ENCODE peak calls at places on chromosomes 13 and 19, in four cellular contexts. A, R, G and J are unnamed samples. For H3K4me1, the result is how much of the 10 kb centered on the place peaks cover.

GRCh38 chr13:35690546-35690945 is 214.1 kb upstream of the MAB21L1 start:
- DNase-seq in A (no peak), R (peak), G (no peak), J (peak)

GRCh38 chr19:52336976-52337375 is 933 bp downstream of the ZNF610 start:
- DNase-seq in G (no peak), R (peak), A (no peak), J (no peak)

GRCh38 chr19:54138777-54139256 is 1.3 kb downstream of the CNOT3 start:
- DNase-seq in A (no peak), G (no peak), R (no peak), J (no peak)

GRCh38 chr13:112065521-112065866 is 1.5 kb upstream of the SOX1 start:
- DNase-seq in R (no peak), A (no peak), G (no peak), J (no peak)

GRCh38 chr13:33743438-33744368 is 74.2 kb upstream of the RFC3 start:
- DNase-seq in R (no peak), A (no peak), G (no peak), J (no peak)

GRCh38 chr19:49858591-49858985 is 7.6 kb downstream of the PTOV1 start:
- DNase-seq in G (no peak), A (no peak), R (no peak), J (no peak)

GRCh38 chr19:38898788-38899446 is 501 bp downstream of the SIRT2 start:
- DNase-seq in R (peak), G (peak), A (no peak), J (peak)

GRCh38 chr19:4058696-4059492 is 7.8 kb downstream of the ZBTB7A start:
- DNase-seq in R (no peak), A (no peak), G (no peak), J (no peak)

GRCh38 chr19:46068345-46069258 is 27.8 kb upstream of the IGFL4 start:
- DNase-seq in G (peak), A (no peak), R (peak), J (peak)

GRCh38 chr13:105334211-105334610 is 1201.3 kb downstream of the EFNB2 start:
- DNase-seq in R (peak), G (no peak), A (no peak), J (no peak)

GRCh38 chr19:48283908-48284307 is 14.0 kb downstream of the ZNF114 start:
- DNase-seq in R (peak), G (no peak), A (no peak), J (no peak)

GRCh38 chr19:7540761-7541480 is 5.4 kb downstream of the PNPLA6 start:
- DNase-seq in G (no peak), A (no peak), R (no peak), J (no peak)

GRCh38 chr13:112680741-112681360 is 9.0 kb upstream of the ATP11A start:
- DNase-seq in R (no peak), G (no peak), A (no peak), J (no peak)

GRCh38 chr13:94006271-94006670 is 473.2 kb downstream of the DCT start:
- DNase-seq in G (no peak), R (no peak), A (no peak), J (no peak)

GRCh38 chr13:113627136-113627535 is 30.9 kb downstream of the ATP4B start:
- DNase-seq in A (no peak), G (no peak), R (no peak), J (no peak)

GRCh38 chr19:29560313-29561075 is 34.7 kb downstream of the VSTM2B start:
- DNase-seq in A (no peak), G (no peak), R (no peak), J (no peak)

GRCh38 chr13:38223093-38223492 is 126.6 kb upstream of the UFM1 start:
- DNase-seq in G (no peak), R (peak), A (no peak), J (no peak)

GRCh38 chr13:33793726-33794125 is 24.2 kb upstream of the RFC3 start:
- DNase-seq in R (no peak), A (no peak), G (no peak), J (no peak)

GRCh38 chr13:62014299-62014698 is 598.6 kb upstream of the PCDH20 start:
- DNase-seq in A (no peak), R (peak), G (peak), J (no peak)

GRCh38 chr19:13127811-13128575 is 9.9 kb downstream of the NACC1 start:
- DNase-seq in R (no peak), A (no peak), G (no peak), J (no peak)

GRCh38 chr13:113633485-113633873 is 24.5 kb downstream of the ATP4B start:
- DNase-seq in G (no peak), R (no peak), A (no peak), J (no peak)

GRCh38 chr19:48858984-48859710 is 9.3 kb downstream of the PLEKHA4 start:
- DNase-seq in A (no peak), G (no peak), R (no peak), J (no peak)

GRCh38 chr19:44876930-44877530 is 14.0 kb upstream of the TOMM40 start:
- DNase-seq in R (no peak), G (no peak), A (no peak), J (no peak)

GRCh38 chr19:18674616-18675015 is 8.9 kb upstream of the CRTC1 start:
- DNase-seq in G (no peak), A (peak), R (no peak), J (no peak)

GRCh38 chr19:45340232-45340898 is at the start of gene KLC3:
- DNase-seq in A (no peak), R (no peak), G (peak), J (peak)

GRCh38 chr19:10284641-10285278 is 2.0 kb upstream of the ICAM4 start:
- DNase-seq in R (no peak), A (no peak), G (no peak), J (no peak)

GRCh38 chr19:8517551-8518442 is 3.8 kb upstream of the ZNF414 start:
- DNase-seq in G (no peak), A (no peak), R (peak), J (no peak)

GRCh38 chr19:41869374-41869955 is 7.6 kb upstream of the CD79A start:
- DNase-seq in A (no peak), R (no peak), G (no peak), J (no peak)

GRCh38 chr13:108176685-108177274 is 38.6 kb downstream of the LIG4 start:
- DNase-seq in G (peak), R (peak), A (no peak), J (no peak)

GRCh38 chr19:49870309-49870901 is 3.0 kb upstream of the PNKP start:
- DNase-seq in G (no peak), A (no peak), R (no peak), J (no peak)

GRCh38 chr13:63696055-63696454 is 2280.4 kb upstream of the PCDH20 start:
- DNase-seq in A (no peak), R (peak), G (no peak), J (no peak)

GRCh38 chr13:73576291-73576690 is 517.5 kb downstream of the KLF5 start:
- DNase-seq in G (no peak), A (no peak), R (no peak), J (no peak)

GRCh38 chr19:7781157-7781556 is 18.1 kb downstream of the CLEC4M start:
- DNase-seq in A (no peak), R (no peak), G (no peak), J (no peak)

GRCh38 chr19:12042893-12043292 is 7.4 kb upstream of the ZNF433 start:
- DNase-seq in R (no peak), G (no peak), A (no peak), J (no peak)

GRCh38 chr13:20149762-20150161 is 11.1 kb downstream of the GJA3 start:
- DNase-seq in A (no peak), G (no peak), R (no peak), J (no peak)

GRCh38 chr13:20148501-20149183 is 12.2 kb downstream of the GJA3 start:
- DNase-seq in R (no peak), G (no peak), A (no peak), J (no peak)

GRCh38 chr13:20150561-20150960 is 10.3 kb downstream of the GJA3 start:
- DNase-seq in A (no peak), G (no peak), R (no peak), J (no peak)

GRCh38 chr13:20151016-20151415 is 9.8 kb downstream of the GJA3 start:
- DNase-seq in G (no peak), R (no peak), A (no peak), J (no peak)

DNA sequence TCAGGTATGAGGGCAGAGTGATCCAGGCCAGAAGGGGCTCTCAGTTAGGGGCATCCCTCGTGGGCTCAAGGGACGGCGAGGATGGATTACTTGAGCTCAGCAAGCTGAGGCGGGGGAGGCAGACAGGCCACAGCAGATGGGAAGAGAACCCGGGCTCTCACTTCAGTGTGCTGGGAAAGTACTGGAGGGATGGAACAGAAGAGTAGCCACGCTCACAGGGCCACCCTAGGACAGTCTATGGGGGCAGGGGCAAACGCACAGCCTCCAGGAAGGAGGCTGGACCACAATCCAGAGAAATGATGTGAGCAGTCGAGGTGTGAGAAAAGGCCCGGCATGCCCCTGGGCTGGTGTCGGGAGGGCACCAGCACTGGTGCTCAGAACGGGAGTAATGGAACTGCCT is 9.2 kb downstream of the GJA3 start:
- DNase-seq in R (no peak), A (no peak), G (no peak), J (no peak)
- H3K4me1 ChIP-seq in R (under half), A (under half), G (under half), J (under half)

GRCh38 chr13:89953581-89953980 is 1393.9 kb upstream of the MIR17HG start:
- DNase-seq in A (no peak), R (no peak), G (no peak), J (no peak)

GRCh38 chr13:89950225-89950624 is 1397.3 kb upstream of the MIR17HG start:
- DNase-seq in G (no peak), R (no peak), A (no peak), J (no peak)

GRCh38 chr13:89955773-89956172 is 1391.7 kb upstream of the MIR17HG start:
- DNase-seq in G (no peak), A (no peak), R (no peak), J (no peak)

DNA sequence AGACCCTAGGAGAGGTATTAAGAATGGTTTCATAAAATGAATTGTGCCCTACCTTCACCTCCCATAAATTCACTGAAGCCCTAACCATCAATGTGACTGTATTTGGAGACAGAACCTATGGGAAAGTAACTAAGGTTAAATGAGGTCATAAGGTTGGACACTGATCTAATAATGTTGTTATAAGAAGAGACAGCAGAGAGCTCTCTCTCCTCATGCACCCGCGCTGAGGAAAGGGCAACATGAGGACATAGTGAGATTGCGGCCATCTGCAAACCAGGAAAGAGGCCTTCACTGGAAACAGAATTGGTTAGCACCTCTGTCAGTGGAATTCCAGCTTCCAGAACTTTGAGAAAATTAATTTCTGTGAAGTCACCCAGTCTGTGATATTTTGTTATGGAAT is 1396.1 kb upstream of the MIR17HG start:
- DNase-seq in A (no peak), G (no peak), R (no peak), J (no peak)
- TF ChIP-seq CTCF in A (peak), G (no peak), R (no peak), J (no peak)

GRCh38 chr19:16624236-16624635 is 3.8 kb downstream of the MED26 start:
- DNase-seq in G (no peak), A (no peak), R (no peak), J (no peak)
- H3K4me1 ChIP-seq in G (under half), A (under half), R (under half), J (under half)

GRCh38 chr13:27177852-27178251 is 6.2 kb upstream of the USP12 start:
- DNase-seq in G (no peak), A (no peak), R (no peak), J (no peak)
- TF ChIP-seq CTCF in G (no peak), A (no peak), R (no peak), J (peak)

DNA sequence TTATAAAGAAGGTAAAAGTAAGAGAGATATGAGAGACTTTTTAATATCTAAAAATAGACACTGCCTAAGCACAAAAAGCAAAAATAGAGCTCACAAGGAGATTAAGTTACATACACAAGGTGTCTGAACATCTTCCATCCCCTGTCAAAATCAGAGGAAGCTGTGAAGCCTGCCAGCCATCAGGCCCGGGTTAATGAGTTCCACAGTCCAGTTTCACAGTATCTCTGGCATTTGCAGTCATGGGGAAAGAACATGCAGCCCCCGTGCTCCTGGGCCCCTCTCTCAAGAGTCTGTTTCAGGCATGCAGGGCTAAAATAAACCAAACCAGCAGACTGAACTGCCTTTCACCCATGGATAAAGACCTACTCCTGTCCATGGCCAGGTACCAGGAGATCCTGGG is 79.2 kb downstream of the TBC1D4 start:
- DNase-seq in R (no peak), G (no peak), A (peak), J (no peak)
- H3K4me1 ChIP-seq in R (under half), G (under half), A (under half), J (under half)